ENCODE peak calls at places on chromosomes 13 and 19, in nine cellular contexts. T is adrenal gland, Y is tibial nerve, O is IMR-90, K is esophagus squamous epithelium, E is esophagus muscularis mucosa, V is K562, R is endothelial cell of umbilical vein, C is transverse colon. Z is an unnamed sample. For H3K27me3, the result is how much of the 10 kb centered on the place peaks cover.

GRCh38 chr13:27264181-27264580 is 6.4 kb upstream of the RASL11A start:
- DNase-seq in Y (no peak), E (no peak), C (no peak), T (no peak), O (peak), R (no peak), V (no peak), K (no peak), Z (no peak)

GRCh38 chr19:46660601-46661019 is 372 bp downstream of the DACT3 start:
- DNase-seq in R (no peak), V (peak), C (no peak), E (no peak), O (no peak), K (no peak), T (peak), Y (no peak), Z (peak)

GRCh38 chr19:54653181-54653809 is 9.5 kb upstream of the LILRB4 start:
- DNase-seq in K (no peak), V (peak), R (peak), Y (no peak), E (no peak), T (no peak), C (no peak), O (peak), Z (no peak)

GRCh38 chr13:88675997-88676396 is 1004.8 kb downstream of the SLITRK5 start:
- DNase-seq in R (no peak), K (no peak), Y (no peak), T (no peak), V (no peak), O (no peak), C (no peak), E (no peak), Z (no peak)

GRCh38 chr13:84239032-84239431 is 356.8 kb upstream of the SLITRK1 start:
- DNase-seq in R (no peak), T (no peak), C (no peak), V (no peak), Y (no peak), E (no peak), K (no peak), O (no peak), Z (no peak)

GRCh38 chr13:30957258-30957943 is 24.9 kb downstream of the TEX26 start:
- DNase-seq in Y (no peak), C (no peak), K (no peak), T (no peak), O (no peak), V (no peak), E (no peak), R (no peak), Z (no peak)

GRCh38 chr19:45103200-45103624 is 10.2 kb downstream of the PPP1R37 start:
- DNase-seq in E (no peak), K (no peak), C (no peak), T (no peak), R (no peak), V (no peak), O (no peak), Y (no peak), Z (no peak)

GRCh38 chr19:55075366-55075998 is at the start of gene EPS8L1:
- DNase-seq in O (no peak), K (no peak), C (peak), Y (no peak), E (no peak), V (no peak), R (no peak), T (no peak), Z (no peak)

GRCh38 chr19:23273594-23274412 is 23.6 kb upstream of the ZNF724 start:
- DNase-seq in R (peak), O (peak), C (peak), T (peak), E (peak), V (peak), Y (peak), K (peak), Z (peak)
- TF ChIP-seq POLR2A in R (peak), O (peak), C (peak), T (peak), E (peak), V (peak), Y (peak), K (no peak), Z (peak)

DNA sequence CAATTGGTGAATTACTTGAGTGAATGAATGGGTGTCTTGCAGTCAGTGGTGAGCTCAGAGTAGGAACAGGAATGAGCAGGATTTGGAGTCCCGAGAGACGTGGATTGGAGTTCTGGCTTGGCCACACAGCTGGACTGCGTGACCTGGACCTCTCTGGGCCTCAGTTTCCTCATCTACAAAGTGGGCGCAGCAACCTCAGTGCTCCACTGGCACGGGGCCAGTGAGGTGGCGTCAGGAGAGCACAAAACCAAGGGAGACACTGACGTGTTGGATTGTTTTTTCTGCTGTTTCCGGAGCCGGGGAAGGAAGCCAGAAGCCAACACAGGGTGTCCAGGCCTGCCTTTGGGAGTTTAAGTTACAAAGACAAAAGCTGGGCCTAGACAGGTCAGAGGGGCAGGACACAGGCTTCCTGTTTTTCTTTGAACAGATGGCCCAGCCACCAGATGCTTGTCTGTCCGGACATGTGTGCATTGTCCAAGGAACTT is 6.5 kb upstream of the DOCK6 start:
- DNase-seq in V (peak), R (peak), K (no peak), Y (peak), T (peak), E (no peak), C (peak), O (peak), Z (peak)
- H3K27me3 ChIP-seq in V (under half), R (under half), K (under half), Y (under half), T (under half), E (under half), C (under half), O (under half), Z (under half)

GRCh38 chr19:49850221-49850486 is 805 bp upstream of the PTOV1 start:
- DNase-seq in R (no peak), V (no peak), E (no peak), O (no peak), Y (no peak), K (no peak), C (no peak), T (no peak), Z (peak)

GRCh38 chr19:49849433-49850220 is 1.3 kb upstream of the PTOV1 start:
- DNase-seq in R (no peak), T (peak), C (no peak), K (no peak), E (no peak), Y (no peak), O (no peak), V (peak), Z (no peak)

GRCh38 chr19:49848938-49849337 is 2.0 kb upstream of the PTOV1 start:
- DNase-seq in T (no peak), R (no peak), K (no peak), O (no peak), E (no peak), C (no peak), V (peak), Y (no peak), Z (no peak)

GRCh38 chr19:49846408-49846807 is 4.6 kb upstream of the PTOV1 start:
- DNase-seq in K (no peak), C (no peak), V (no peak), E (no peak), R (no peak), T (no peak), O (no peak), Y (no peak), Z (no peak)

DNA sequence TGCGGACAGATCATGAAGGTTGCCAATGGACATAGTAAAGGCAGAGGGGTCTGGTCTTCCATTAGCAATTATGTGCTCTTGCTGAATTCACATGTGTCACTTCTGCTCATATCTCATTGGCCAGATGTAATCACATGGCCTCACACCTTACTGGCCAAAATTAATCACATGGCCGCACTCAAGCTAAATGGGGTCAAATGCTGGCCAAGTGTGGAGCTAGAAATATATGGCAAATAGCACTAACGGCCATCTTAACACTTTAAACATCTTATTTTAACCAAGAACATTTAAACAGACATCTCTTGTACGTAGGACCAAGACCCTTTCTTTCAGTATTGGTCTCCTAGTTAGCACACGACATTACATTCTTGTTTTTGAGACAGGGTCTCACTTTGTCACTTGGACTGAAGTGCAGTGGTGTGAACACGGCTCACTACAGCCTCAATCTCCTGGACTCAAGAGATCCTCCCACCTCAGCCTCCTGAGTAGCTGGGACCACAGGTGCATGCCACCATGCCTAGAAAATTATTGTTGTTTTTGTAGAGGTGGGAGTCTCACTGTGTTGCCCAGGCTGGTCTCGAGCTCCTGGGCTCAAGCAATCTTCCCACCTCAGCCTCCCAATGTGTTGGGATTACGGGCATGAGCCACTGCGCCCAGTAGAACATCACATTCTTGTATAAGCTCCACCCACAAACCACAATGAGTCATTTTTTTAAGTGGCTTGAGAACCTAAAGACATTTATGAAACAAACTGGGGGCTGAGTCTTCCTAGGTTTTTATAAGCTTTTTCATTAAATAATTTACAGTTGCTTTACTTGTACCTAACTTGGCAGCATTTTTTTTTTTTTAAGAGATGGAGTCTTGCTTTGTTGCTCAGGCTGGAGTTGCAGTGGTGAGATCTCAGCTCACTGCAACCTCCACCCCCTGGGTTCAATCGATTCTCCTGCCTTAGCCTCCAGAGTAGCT is 2.9 kb upstream of the PTOV1 start:
- DNase-seq in R (no peak), V (peak), Y (no peak), O (peak), T (no peak), E (no peak), K (no peak), C (no peak), Z (no peak)
- TF ChIP-seq POLR2A in R (no peak), V (peak), Y (no peak), O (no peak), T (no peak), E (no peak), K (no peak), C (no peak), Z (no peak)

DNA sequence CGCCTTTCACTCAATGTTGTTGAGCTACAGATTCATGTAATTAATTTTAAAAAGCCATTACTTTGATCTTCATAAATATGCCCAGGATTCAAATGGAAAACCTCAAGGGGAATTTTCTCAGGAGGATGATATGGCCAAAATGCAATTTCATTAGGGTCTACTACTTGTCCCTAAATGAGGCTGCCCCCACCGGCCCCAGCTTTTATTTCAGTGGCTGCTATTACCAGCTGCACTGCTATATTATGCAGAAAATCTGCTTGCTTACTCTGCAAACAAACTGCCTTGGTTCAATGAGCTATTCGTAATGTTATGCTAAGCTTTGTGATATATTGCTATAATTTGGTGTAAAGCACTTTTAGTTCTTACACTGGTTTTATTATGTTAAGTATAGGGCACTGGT is 137.3 kb upstream of the TMTC4 start:
- DNase-seq in E (no peak), O (no peak), R (no peak), V (no peak), C (no peak), T (no peak), Y (no peak), K (no peak), Z (no peak)
- H3K27me3 ChIP-seq in E (under half), O (under half), R (under half), V (under half), C (under half), T (under half), Y (under half), K (under half), Z (under half)

GRCh38 chr19:1619094-1619439 is 13.8 kb upstream of the UQCR11 start:
- DNase-seq in K (no peak), Y (no peak), O (no peak), V (no peak), C (no peak), E (no peak), R (no peak), T (no peak), Z (no peak)

GRCh38 chr19:1619703-1620102 is 14.4 kb upstream of the UQCR11 start:
- DNase-seq in C (no peak), O (no peak), R (no peak), Y (no peak), E (no peak), V (no peak), T (no peak), K (no peak), Z (no peak)

GRCh38 chr19:1616396-1616795 is 11.1 kb upstream of the UQCR11 start:
- DNase-seq in E (no peak), O (no peak), Y (no peak), K (no peak), T (no peak), C (no peak), R (no peak), V (no peak), Z (no peak)

GRCh38 chr19:1616875-1617274 is 11.6 kb upstream of the UQCR11 start:
- DNase-seq in O (no peak), R (no peak), K (no peak), V (no peak), T (no peak), C (no peak), Y (no peak), E (no peak), Z (no peak)

DNA sequence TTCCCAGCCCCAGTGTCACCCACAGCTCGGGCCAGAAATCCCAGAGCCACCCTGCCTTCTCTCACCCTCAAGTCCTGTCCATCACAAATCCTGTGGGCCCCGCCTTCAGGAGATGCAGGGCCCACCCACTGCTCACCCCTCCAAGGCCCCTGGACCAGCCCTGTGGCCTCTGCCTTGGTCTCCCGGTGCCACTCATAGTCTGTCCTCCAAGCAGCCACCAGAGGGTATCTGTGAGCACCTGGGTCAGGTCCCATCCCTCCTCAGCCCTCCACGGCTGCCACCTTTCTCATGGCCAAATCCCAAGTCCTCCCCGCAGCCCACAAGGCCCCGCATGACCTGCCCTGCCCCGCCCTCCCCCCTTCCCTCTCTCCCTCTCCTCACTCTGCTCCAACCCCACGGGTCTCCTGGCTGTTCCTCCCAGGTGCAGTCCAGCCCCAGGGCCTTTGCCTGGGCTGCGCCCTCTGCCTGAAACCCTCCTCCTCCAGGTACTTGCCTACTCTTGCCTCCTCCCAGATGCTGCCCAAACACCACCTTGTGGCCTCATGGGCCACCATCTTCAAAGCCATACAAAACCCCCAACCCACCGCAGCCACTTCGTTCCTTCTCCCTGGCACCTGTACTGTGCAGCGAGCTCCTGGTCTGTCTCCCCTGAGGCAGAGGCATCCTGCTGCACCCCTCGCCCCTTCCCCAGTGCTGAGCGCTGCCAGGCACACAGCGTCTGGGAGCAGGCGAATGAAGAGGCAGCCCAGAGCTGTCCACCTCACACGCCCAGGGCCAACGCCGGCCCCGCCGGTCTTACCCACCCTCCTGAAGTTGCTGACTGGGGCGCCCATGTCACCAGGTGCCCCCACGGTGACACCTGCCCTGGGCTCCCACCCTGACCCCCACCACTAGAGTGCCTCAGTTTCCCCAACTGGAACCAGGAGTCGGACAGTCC is 13.2 kb upstream of the UQCR11 start:
- DNase-seq in O (no peak), Y (no peak), T (no peak), E (no peak), R (no peak), K (no peak), C (peak), V (peak), Z (no peak)
- TF ChIP-seq POLR2A in O (no peak), Y (no peak), T (no peak), E (no peak), R (no peak), K (no peak), C (no peak), V (no peak), Z (no peak)

DNA sequence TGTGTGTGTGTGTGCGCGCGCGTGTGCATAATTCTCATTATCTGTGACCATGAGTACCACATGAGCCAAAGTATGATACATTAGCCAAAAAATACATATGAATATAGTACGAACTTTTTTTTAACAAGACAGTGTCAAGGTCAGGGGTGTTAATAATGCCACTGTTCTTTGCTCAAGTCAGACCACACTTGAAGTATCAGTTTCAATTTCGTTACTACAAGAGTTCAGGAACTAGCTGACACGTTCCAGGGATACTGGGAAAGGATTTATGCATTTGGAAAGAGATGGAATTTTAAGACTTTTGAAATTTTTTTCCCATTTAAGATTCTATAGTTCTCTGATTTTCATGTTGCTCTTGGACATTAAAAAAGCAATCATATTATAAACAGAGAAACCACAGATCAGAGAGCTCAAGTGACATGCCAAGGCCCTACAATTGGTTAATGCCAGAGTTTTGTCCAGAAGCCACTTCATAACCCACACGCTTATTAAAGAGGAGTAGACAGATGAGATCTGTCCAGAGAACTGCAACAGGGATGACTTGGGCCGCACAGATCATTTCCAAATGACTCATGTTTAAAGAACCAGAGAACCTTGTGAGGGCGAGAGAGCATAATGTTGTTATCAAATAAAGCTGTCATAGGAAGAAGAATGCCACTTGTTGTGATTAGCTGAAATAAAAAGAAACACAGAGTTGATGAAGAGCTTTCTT is 718.8 kb upstream of the SGCG start:
- DNase-seq in R (no peak), K (no peak), Y (no peak), V (no peak), T (peak), E (no peak), C (no peak), O (no peak), Z (peak)
- H3K27me3 ChIP-seq in R (under half), K (under half), Y (under half), V (under half), T (under half), E (under half), C (under half), O (under half), Z (under half)

GRCh38 chr19:35328851-35329285 is at the start of gene CD22:
- DNase-seq in K (no peak), Y (no peak), O (no peak), V (no peak), T (no peak), C (no peak), E (no peak), R (no peak), Z (no peak)
- TF ChIP-seq POLR2A in K (no peak), Y (no peak), O (no peak), V (no peak), T (no peak), C (peak), E (no peak), R (no peak), Z (no peak)

GRCh38 chr19:3895788-3896187 is 15.3 kb downstream of the ATCAY start:
- DNase-seq in E (no peak), R (no peak), C (no peak), Y (no peak), K (no peak), T (no peak), O (no peak), V (no peak), Z (no peak)
- H3K27me3 ChIP-seq in E (under half), R (under half), C (under half), Y (under half), K (under half), T (under half), O (under half), V (under half), Z (under half)

GRCh38 chr19:343941-344624 is 513 bp downstream of the MIER2 start:
- DNase-seq in T (peak), K (no peak), Y (no peak), V (peak), O (no peak), E (no peak), R (peak), C (no peak), Z (no peak)

GRCh38 chr19:342128-342455 is 2.5 kb downstream of the MIER2 start:
- DNase-seq in C (no peak), V (no peak), T (no peak), O (no peak), E (no peak), K (no peak), Y (no peak), R (no peak), Z (no peak)

GRCh38 chr19:343451-343931 is 1.1 kb downstream of the MIER2 start:
- DNase-seq in K (no peak), T (no peak), R (peak), Y (no peak), C (no peak), V (peak), O (no peak), E (no peak), Z (no peak)

GRCh38 chr19:341386-342127 is 3.0 kb downstream of the MIER2 start:
- DNase-seq in E (no peak), R (no peak), C (no peak), Y (no peak), V (no peak), O (no peak), T (no peak), K (no peak), Z (no peak)

GRCh38 chr19:342801-343421 is 1.7 kb downstream of the MIER2 start:
- DNase-seq in Y (peak), C (peak), O (peak), K (no peak), E (no peak), T (peak), R (peak), V (peak), Z (peak)
- TF ChIP-seq POLR2A in Y (no peak), C (no peak), O (peak), K (no peak), E (no peak), T (no peak), R (peak), V (no peak), Z (no peak)

GRCh38 chr13:106529415-106530208 is 5.8 kb downstream of the EFNB2 start:
- DNase-seq in R (peak), V (no peak), T (no peak), Y (no peak), E (no peak), K (no peak), C (no peak), O (no peak), Z (no peak)
- H3K27me3 ChIP-seq in R (under half), V (under half), T (under half), Y (under half), E (under half), K (under half), C (under half), O (under half), Z (under half)